ENCODE peak calls at places on chromosomes 13 and 19, in six cellular contexts. W is ovary, Q is transverse colon, X is prostate gland, C is A549, E is heart left ventricle. R is an unnamed sample.

GRCh38 chr13:73341748-73342147 is 282.9 kb downstream of the KLF5 start:
- DNase-seq in C (no peak), Q (no peak), X (no peak), E (no peak), W (no peak), R (no peak)

GRCh38 chr19:46299004-46299509 is 2.2 kb downstream of the HIF3A start:
- DNase-seq in W (peak), C (peak), Q (peak), X (peak), E (peak), R (peak)

GRCh38 chr13:83941669-83942335 is 59.5 kb upstream of the SLITRK1 start:
- DNase-seq in C (peak), W (no peak), X (no peak), Q (no peak), E (no peak), R (no peak)

GRCh38 chr19:49132974-49133609 is 13.7 kb downstream of the PPFIA3 start:
- DNase-seq in W (no peak), E (peak), C (no peak), X (no peak), Q (peak), R (no peak)

GRCh38 chr13:32248789-32249188 is 66.4 kb downstream of the ZAR1L start:
- DNase-seq in W (no peak), Q (peak), X (no peak), E (no peak), C (no peak), R (no peak)

GRCh38 chr19:46536391-46536790 is 40.7 kb upstream of the PNMA8B start:
- DNase-seq in W (no peak), Q (no peak), C (no peak), E (no peak), X (no peak), R (no peak)

GRCh38 chr19:37977992-37978391 is 71.0 kb downstream of the SIPA1L3 start:
- DNase-seq in Q (no peak), E (no peak), X (no peak), W (no peak), C (no peak), R (no peak)

GRCh38 chr19:53463263-53463662 is 4.3 kb upstream of the ZNF813 start:
- DNase-seq in E (peak), X (no peak), W (peak), C (no peak), Q (peak), R (no peak)

GRCh38 chr19:10454267-10454666 is 33.9 kb downstream of the PDE4A start:
- DNase-seq in E (no peak), X (no peak), Q (no peak), W (no peak), C (peak), R (no peak)

GRCh38 chr13:94674609-94675348 is 37.6 kb downstream of the SOX21 start:
- DNase-seq in W (no peak), E (no peak), X (peak), Q (peak), C (peak), R (no peak)

GRCh38 chr13:30690282-30691188 is 44.8 kb upstream of the ALOX5AP start:
- DNase-seq in E (peak), W (no peak), X (peak), C (peak), Q (peak), R (peak)

GRCh38 chr13:26019881-26020535 is 31.8 kb downstream of the SHISA2 start:
- DNase-seq in C (no peak), X (no peak), W (no peak), Q (no peak), E (no peak), R (no peak)

GRCh38 chr19:42323473-42323851 is 2.0 kb upstream of the MEGF8 start:
- DNase-seq in E (no peak), X (no peak), W (no peak), C (no peak), Q (peak), R (no peak)

GRCh38 chr13:63041640-63042414 is 1626.2 kb upstream of the PCDH20 start:
- DNase-seq in Q (no peak), W (no peak), E (no peak), C (no peak), X (no peak), R (no peak)
- H3K27ac ChIP-seq in Q (no peak), W (no peak), E (no peak), C (no peak), X (no peak), R (no peak)

GRCh38 chr13:44879452-44880058 is 109.7 kb downstream of the NUFIP1 start:
- DNase-seq in E (no peak), Q (peak), X (no peak), W (no peak), C (peak), R (no peak)

DNA sequence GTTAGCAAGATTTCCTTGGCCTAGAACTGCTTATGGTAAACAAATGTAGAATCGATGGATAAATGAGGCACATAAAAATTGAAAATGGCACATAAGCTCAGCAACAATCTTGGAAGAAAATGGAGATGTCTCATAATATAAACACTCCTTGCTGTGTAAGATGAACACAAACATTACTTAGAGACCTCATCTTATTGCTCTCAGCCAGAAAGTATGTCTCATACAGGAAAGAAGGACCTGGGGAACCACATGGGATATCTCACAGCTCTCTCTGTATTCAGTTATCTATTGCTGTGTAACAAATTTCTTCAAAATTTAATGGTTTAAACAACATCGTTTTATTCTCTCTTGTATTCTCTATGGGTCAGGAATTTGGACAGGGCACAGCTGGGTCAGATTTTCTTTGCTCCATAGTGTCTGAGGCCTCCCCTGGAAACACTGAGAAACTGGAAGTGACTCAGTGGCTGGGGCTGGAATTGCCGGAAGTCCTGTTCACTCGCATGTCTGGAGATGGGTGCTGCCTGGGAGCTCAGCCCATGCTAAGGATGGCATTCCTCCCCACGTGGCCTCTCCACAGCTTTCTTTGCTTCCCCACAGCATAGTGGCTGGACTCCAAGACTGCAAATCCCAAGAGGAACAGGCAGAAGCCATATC is 105.1 kb downstream of the NUFIP1 start:
- DNase-seq in C (no peak), Q (no peak), W (no peak), X (no peak), E (no peak), R (no peak)
- TF ChIP-seq POLR2A in C (no peak), Q (no peak), W (no peak), X (no peak), E (no peak), R (no peak)

GRCh38 chr19:55390461-55390880 is 4.7 kb downstream of the RPL28 start:
- DNase-seq in C (no peak), W (no peak), E (no peak), Q (no peak), X (no peak), R (no peak)
- H3K27ac ChIP-seq in C (peak), W (no peak), E (no peak), Q (no peak), X (no peak), R (no peak)

GRCh38 chr19:12804051-12804450 is 2.2 kb downstream of the THSD8 start:
- DNase-seq in C (no peak), E (no peak), W (peak), Q (no peak), X (no peak), R (no peak)

GRCh38 chr19:12800873-12801465 is 631 bp downstream of the PRDX2 start:
- DNase-seq in W (no peak), C (no peak), X (no peak), E (peak), Q (no peak), R (peak)

GRCh38 chr19:12802267-12803106 is 618 bp downstream of the THSD8 start:
- DNase-seq in E (no peak), C (no peak), W (peak), Q (no peak), X (no peak), R (no peak)

GRCh38 chr19:12801466-12802266 is at the start of the genes PRDX2 and THSD8:
- DNase-seq in X (peak), W (peak), E (peak), Q (peak), C (no peak), R (peak)

DNA sequence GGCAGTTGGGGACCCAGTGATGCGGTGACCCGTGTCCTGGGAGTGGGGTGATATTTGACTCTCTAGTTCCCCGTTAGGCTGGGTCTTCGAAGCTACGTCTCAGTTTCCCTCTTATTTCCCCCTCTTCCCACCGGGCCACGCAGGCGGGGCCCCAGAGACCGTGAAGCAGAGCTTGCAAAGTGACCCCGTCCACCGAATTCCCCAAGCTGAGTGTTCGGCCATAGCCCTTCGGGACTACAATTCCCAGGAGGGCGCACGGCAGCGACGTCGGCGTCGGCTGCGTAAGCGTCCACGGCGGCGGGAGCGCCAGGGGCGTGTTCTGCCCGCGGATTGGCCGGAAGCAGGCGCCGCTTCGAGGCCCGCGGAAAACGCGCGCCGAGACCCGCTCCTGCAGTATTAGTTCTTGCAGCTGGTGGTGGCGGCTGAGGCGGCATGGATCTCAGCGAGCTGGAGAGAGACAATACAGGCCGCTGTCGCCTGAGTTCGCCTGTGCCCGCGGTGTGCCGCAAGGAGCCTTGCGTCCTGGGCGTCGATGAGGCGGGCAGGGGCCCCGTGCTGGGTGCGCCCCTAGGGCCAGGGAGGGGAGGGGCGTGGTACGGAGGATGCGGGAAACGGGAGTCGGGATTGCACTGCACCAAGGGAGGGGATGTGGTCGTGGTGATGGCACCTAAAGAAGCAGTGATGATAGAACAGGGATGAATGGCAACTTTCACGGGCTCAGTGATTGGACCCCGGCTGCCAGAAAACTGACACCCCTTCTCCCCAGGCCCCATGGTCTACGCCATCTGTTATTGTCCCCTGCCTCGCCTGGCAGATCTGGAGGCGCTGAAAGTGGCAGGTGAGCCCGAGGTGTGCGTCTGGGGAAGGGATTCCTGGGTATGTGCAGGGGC is at the start of gene RNASEH2A:
- DNase-seq in E (peak), C (peak), X (peak), W (peak), Q (peak), R (peak)
- TF ChIP-seq POLR2A in E (no peak), C (peak), X (no peak), W (no peak), Q (no peak), R (no peak)

GRCh38 chr13:103130681-103131210 is 64.5 kb upstream of the SLC10A2 start:
- DNase-seq in Q (no peak), X (no peak), W (no peak), C (no peak), E (no peak), R (no peak)

GRCh38 chr13:103134271-103134670 is 68.1 kb upstream of the SLC10A2 start:
- DNase-seq in W (no peak), E (no peak), Q (no peak), X (no peak), C (no peak), R (no peak)

DNA sequence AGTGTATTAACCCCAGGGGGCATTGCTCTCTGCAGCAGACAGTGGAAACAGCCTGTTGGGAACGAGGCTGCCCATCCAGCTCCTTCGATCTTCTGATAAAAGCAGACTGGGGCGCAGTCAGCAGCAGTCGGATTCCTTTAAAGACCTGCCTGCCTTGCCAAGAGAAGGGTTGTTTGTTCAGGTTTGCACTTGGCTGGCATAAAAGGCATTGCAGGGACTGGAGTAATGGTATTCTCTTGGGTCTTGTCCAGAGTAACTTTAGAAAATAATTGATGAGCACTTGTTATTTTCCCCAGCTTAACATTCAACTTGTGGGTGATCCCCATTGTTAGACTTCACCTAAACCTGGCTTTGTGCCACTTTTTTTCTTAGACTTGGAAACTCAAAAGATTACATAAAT is 67.3 kb upstream of the SLC10A2 start:
- DNase-seq in C (no peak), E (no peak), W (no peak), Q (no peak), X (peak), R (no peak)
- H3K27ac ChIP-seq in C (no peak), E (no peak), W (no peak), Q (no peak), X (no peak), R (no peak)

R was measured in spleen.